ENCODE peak calls at places on chromosome 15, in eight cellular contexts. One of them, this sample, is unnamed.

GRCh38 chr15:75025102-75025501 is 1.7 kb downstream of the PPCDC start:
- DNase-seq in tibial artery: no peak
- DNase-seq in esophagus squamous epithelium: no peak
- DNase-seq in CD4-positive, alpha-beta T cell: no peak
- DNase-seq in lower lobe of right lung: no peak
- DNase-seq in ascending aorta: no peak
- DNase-seq in HCT116: no peak
- DNase-seq in adrenal gland: peak
- DNase-seq in this sample: no peak

GRCh38 chr15:57012557-57012956 is 94.1 kb downstream of the TCF12 start:
- DNase-seq in tibial artery: no peak
- DNase-seq in esophagus squamous epithelium: no peak
- DNase-seq in CD4-positive, alpha-beta T cell: no peak
- DNase-seq in lower lobe of right lung: no peak
- DNase-seq in ascending aorta: no peak
- DNase-seq in HCT116: no peak
- DNase-seq in adrenal gland: no peak
- DNase-seq in this sample: no peak

GRCh38 chr15:48182749-48183148 is 4.7 kb upstream of the MYEF2 start:
- DNase-seq in tibial artery: no peak
- DNase-seq in esophagus squamous epithelium: no peak
- DNase-seq in CD4-positive, alpha-beta T cell: no peak
- DNase-seq in lower lobe of right lung: no peak
- DNase-seq in ascending aorta: no peak
- DNase-seq in HCT116: no peak
- DNase-seq in adrenal gland: no peak
- DNase-seq in this sample: no peak

GRCh38 chr15:54082836-54083492 is 104.7 kb downstream of the UNC13C start:
- DNase-seq in tibial artery: no peak
- DNase-seq in esophagus squamous epithelium: no peak
- DNase-seq in CD4-positive, alpha-beta T cell: no peak
- DNase-seq in lower lobe of right lung: no peak
- DNase-seq in ascending aorta: no peak
- DNase-seq in HCT116: no peak
- DNase-seq in adrenal gland: no peak
- DNase-seq in this sample: no peak

GRCh38 chr15:44295909-44296420 is 7.4 kb downstream of the GOLM2 start:
- DNase-seq in tibial artery: no peak
- DNase-seq in esophagus squamous epithelium: no peak
- DNase-seq in CD4-positive, alpha-beta T cell: no peak
- DNase-seq in lower lobe of right lung: no peak
- DNase-seq in ascending aorta: no peak
- DNase-seq in HCT116: no peak
- DNase-seq in adrenal gland: no peak
- DNase-seq in this sample: no peak

GRCh38 chr15:67556964-67557570 is 14.6 kb downstream of the MAP2K5 start:
- DNase-seq in tibial artery: no peak
- DNase-seq in esophagus squamous epithelium: no peak
- DNase-seq in CD4-positive, alpha-beta T cell: no peak
- DNase-seq in lower lobe of right lung: no peak
- DNase-seq in ascending aorta: no peak
- DNase-seq in HCT116: no peak
- DNase-seq in adrenal gland: no peak
- DNase-seq in this sample: no peak

GRCh38 chr15:56879502-56879901 is 38.9 kb upstream of the TCF12 start:
- DNase-seq in tibial artery: no peak
- DNase-seq in esophagus squamous epithelium: no peak
- DNase-seq in CD4-positive, alpha-beta T cell: no peak
- DNase-seq in lower lobe of right lung: no peak
- DNase-seq in ascending aorta: no peak
- DNase-seq in HCT116: no peak
- DNase-seq in adrenal gland: no peak
- DNase-seq in this sample: no peak

GRCh38 chr15:38696120-38696727 is 131.6 kb upstream of the RASGRP1 start:
- DNase-seq in tibial artery: no peak
- DNase-seq in esophagus squamous epithelium: no peak
- DNase-seq in CD4-positive, alpha-beta T cell: peak
- DNase-seq in lower lobe of right lung: no peak
- DNase-seq in ascending aorta: no peak
- DNase-seq in HCT116: no peak
- DNase-seq in adrenal gland: no peak
- DNase-seq in this sample: no peak

GRCh38 chr15:40347559-40348470 is 3.0 kb upstream of the PHGR1 start:
- DNase-seq in tibial artery: no peak
- DNase-seq in esophagus squamous epithelium: no peak
- DNase-seq in CD4-positive, alpha-beta T cell: no peak
- DNase-seq in lower lobe of right lung: peak
- DNase-seq in ascending aorta: no peak
- DNase-seq in HCT116: no peak
- DNase-seq in adrenal gland: no peak
- DNase-seq in this sample: no peak

GRCh38 chr15:59255647-59256380 is 49.2 kb downstream of the LDHAL6B start:
- DNase-seq in tibial artery: no peak
- DNase-seq in esophagus squamous epithelium: no peak
- DNase-seq in CD4-positive, alpha-beta T cell: no peak
- DNase-seq in lower lobe of right lung: no peak
- DNase-seq in ascending aorta: no peak
- DNase-seq in HCT116: peak
- DNase-seq in adrenal gland: no peak
- DNase-seq in this sample: no peak

GRCh38 chr15:41796457-41796856 is 22.2 kb downstream of the MAPKBP1 start:
- DNase-seq in tibial artery: no peak
- DNase-seq in esophagus squamous epithelium: no peak
- DNase-seq in CD4-positive, alpha-beta T cell: no peak
- DNase-seq in lower lobe of right lung: no peak
- DNase-seq in ascending aorta: no peak
- DNase-seq in HCT116: no peak
- DNase-seq in adrenal gland: no peak
- DNase-seq in this sample: no peak

GRCh38 chr15:34855397-34855796 is 60.0 kb upstream of the ACTC1 start:
- DNase-seq in tibial artery: no peak
- DNase-seq in esophagus squamous epithelium: no peak
- DNase-seq in CD4-positive, alpha-beta T cell: no peak
- DNase-seq in lower lobe of right lung: no peak
- DNase-seq in ascending aorta: no peak
- DNase-seq in HCT116: no peak
- DNase-seq in adrenal gland: no peak
- DNase-seq in this sample: no peak

GRCh38 chr15:46089438-46090044 is 454.7 kb downstream of the SQOR start:
- DNase-seq in tibial artery: no peak
- DNase-seq in esophagus squamous epithelium: no peak
- DNase-seq in CD4-positive, alpha-beta T cell: no peak
- DNase-seq in lower lobe of right lung: no peak
- DNase-seq in ascending aorta: no peak
- DNase-seq in HCT116: no peak
- DNase-seq in adrenal gland: no peak
- DNase-seq in this sample: no peak

GRCh38 chr15:58473720-58474119 is 41.9 kb downstream of the LIPC start:
- DNase-seq in tibial artery: no peak
- DNase-seq in esophagus squamous epithelium: no peak
- DNase-seq in CD4-positive, alpha-beta T cell: no peak
- DNase-seq in lower lobe of right lung: no peak
- DNase-seq in ascending aorta: no peak
- DNase-seq in HCT116: no peak
- DNase-seq in adrenal gland: no peak
- DNase-seq in this sample: no peak

GRCh38 chr15:64029111-64029510 is 17.2 kb downstream of the DAPK2 start:
- DNase-seq in tibial artery: no peak
- DNase-seq in esophagus squamous epithelium: no peak
- DNase-seq in CD4-positive, alpha-beta T cell: no peak
- DNase-seq in lower lobe of right lung: no peak
- DNase-seq in ascending aorta: no peak
- DNase-seq in HCT116: no peak
- DNase-seq in adrenal gland: no peak
- DNase-seq in this sample: peak

GRCh38 chr15:27238209-27238608 is 267.2 kb downstream of the GABRG3 start:
- DNase-seq in tibial artery: no peak
- DNase-seq in esophagus squamous epithelium: no peak
- DNase-seq in CD4-positive, alpha-beta T cell: no peak
- DNase-seq in lower lobe of right lung: no peak
- DNase-seq in ascending aorta: no peak
- DNase-seq in HCT116: no peak
- DNase-seq in adrenal gland: no peak
- DNase-seq in this sample: no peak

GRCh38 chr15:81751321-81751720 is 294.5 kb downstream of the MEX3B start:
- DNase-seq in tibial artery: no peak
- DNase-seq in esophagus squamous epithelium: no peak
- DNase-seq in CD4-positive, alpha-beta T cell: no peak
- DNase-seq in lower lobe of right lung: no peak
- DNase-seq in ascending aorta: no peak
- DNase-seq in HCT116: no peak
- DNase-seq in adrenal gland: no peak
- DNase-seq in this sample: no peak

GRCh38 chr15:37015025-37015424 is 85.3 kb downstream of the MEIS2 start:
- DNase-seq in tibial artery: no peak
- DNase-seq in esophagus squamous epithelium: no peak
- DNase-seq in CD4-positive, alpha-beta T cell: no peak
- DNase-seq in lower lobe of right lung: no peak
- DNase-seq in ascending aorta: peak
- DNase-seq in HCT116: no peak
- DNase-seq in adrenal gland: peak
- DNase-seq in this sample: no peak

GRCh38 chr15:37014566-37014965 is 85.8 kb downstream of the MEIS2 start:
- DNase-seq in tibial artery: no peak
- DNase-seq in esophagus squamous epithelium: no peak
- DNase-seq in CD4-positive, alpha-beta T cell: no peak
- DNase-seq in lower lobe of right lung: no peak
- DNase-seq in ascending aorta: no peak
- DNase-seq in HCT116: no peak
- DNase-seq in adrenal gland: no peak
- DNase-seq in this sample: no peak

GRCh38 chr15:37017031-37017625 is 83.2 kb downstream of the MEIS2 start:
- DNase-seq in tibial artery: no peak
- DNase-seq in esophagus squamous epithelium: no peak
- DNase-seq in CD4-positive, alpha-beta T cell: no peak
- DNase-seq in lower lobe of right lung: no peak
- DNase-seq in ascending aorta: no peak
- DNase-seq in HCT116: no peak
- DNase-seq in adrenal gland: no peak
- DNase-seq in this sample: no peak

GRCh38 chr15:37015476-37015875 is 84.9 kb downstream of the MEIS2 start:
- DNase-seq in tibial artery: no peak
- DNase-seq in esophagus squamous epithelium: no peak
- DNase-seq in CD4-positive, alpha-beta T cell: no peak
- DNase-seq in lower lobe of right lung: no peak
- DNase-seq in ascending aorta: no peak
- DNase-seq in HCT116: no peak
- DNase-seq in adrenal gland: no peak
- DNase-seq in this sample: no peak

GRCh38 chr15:37016287-37016686 is 84.1 kb downstream of the MEIS2 start:
- DNase-seq in tibial artery: no peak
- DNase-seq in esophagus squamous epithelium: no peak
- DNase-seq in CD4-positive, alpha-beta T cell: no peak
- DNase-seq in lower lobe of right lung: no peak
- DNase-seq in ascending aorta: peak
- DNase-seq in HCT116: no peak
- DNase-seq in adrenal gland: peak
- DNase-seq in this sample: no peak
- H3K27ac ChIP-seq in tibial artery: peak
- H3K27ac ChIP-seq in esophagus squamous epithelium: peak
- H3K27ac ChIP-seq in CD4-positive, alpha-beta T cell: no peak
- H3K27ac ChIP-seq in lower lobe of right lung: no peak
- H3K27ac ChIP-seq in ascending aorta: peak
- H3K27ac ChIP-seq in HCT116: no peak
- H3K27ac ChIP-seq in adrenal gland: peak
- H3K27ac ChIP-seq in this sample: peak

GRCh38 chr15:85751731-85752421 is 42.8 kb downstream of the KLHL25 start:
- DNase-seq in tibial artery: no peak
- DNase-seq in esophagus squamous epithelium: no peak
- DNase-seq in CD4-positive, alpha-beta T cell: no peak
- DNase-seq in lower lobe of right lung: no peak
- DNase-seq in ascending aorta: peak
- DNase-seq in HCT116: no peak
- DNase-seq in adrenal gland: no peak
- DNase-seq in this sample: peak
- H3K27ac ChIP-seq in tibial artery: peak
- H3K27ac ChIP-seq in esophagus squamous epithelium: peak
- H3K27ac ChIP-seq in CD4-positive, alpha-beta T cell: no peak
- H3K27ac ChIP-seq in lower lobe of right lung: no peak
- H3K27ac ChIP-seq in ascending aorta: peak
- H3K27ac ChIP-seq in HCT116: no peak
- H3K27ac ChIP-seq in adrenal gland: no peak
- H3K27ac ChIP-seq in this sample: peak

DNA sequence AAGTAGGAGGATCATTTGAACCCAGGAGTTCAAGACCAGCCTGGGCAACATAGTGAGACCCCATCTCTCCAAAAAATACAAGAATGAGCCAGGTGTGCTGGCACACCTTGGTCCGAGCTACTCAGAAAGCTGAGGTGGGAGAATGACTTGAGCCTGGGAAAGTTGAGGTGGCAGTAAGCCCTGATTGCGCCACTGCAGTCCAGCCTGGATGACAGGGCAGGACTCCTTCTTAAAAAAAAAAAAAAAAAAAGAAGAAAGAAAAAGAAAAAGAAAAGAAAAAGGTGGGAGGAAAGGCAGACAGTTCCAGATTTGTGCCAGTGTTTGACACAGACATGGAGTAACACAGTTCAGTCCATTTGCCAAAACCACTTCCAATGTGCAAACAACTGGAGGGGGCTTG is 75.7 kb downstream of the ATP10A start:
- DNase-seq in tibial artery: no peak
- DNase-seq in esophagus squamous epithelium: no peak
- DNase-seq in CD4-positive, alpha-beta T cell: no peak
- DNase-seq in lower lobe of right lung: no peak
- DNase-seq in ascending aorta: no peak
- DNase-seq in HCT116: no peak
- DNase-seq in adrenal gland: no peak
- DNase-seq in this sample: no peak
- H3K27ac ChIP-seq in tibial artery: peak
- H3K27ac ChIP-seq in esophagus squamous epithelium: peak
- H3K27ac ChIP-seq in CD4-positive, alpha-beta T cell: no peak
- H3K27ac ChIP-seq in lower lobe of right lung: no peak
- H3K27ac ChIP-seq in ascending aorta: peak
- H3K27ac ChIP-seq in HCT116: no peak
- H3K27ac ChIP-seq in adrenal gland: no peak
- H3K27ac ChIP-seq in this sample: no peak

DNA sequence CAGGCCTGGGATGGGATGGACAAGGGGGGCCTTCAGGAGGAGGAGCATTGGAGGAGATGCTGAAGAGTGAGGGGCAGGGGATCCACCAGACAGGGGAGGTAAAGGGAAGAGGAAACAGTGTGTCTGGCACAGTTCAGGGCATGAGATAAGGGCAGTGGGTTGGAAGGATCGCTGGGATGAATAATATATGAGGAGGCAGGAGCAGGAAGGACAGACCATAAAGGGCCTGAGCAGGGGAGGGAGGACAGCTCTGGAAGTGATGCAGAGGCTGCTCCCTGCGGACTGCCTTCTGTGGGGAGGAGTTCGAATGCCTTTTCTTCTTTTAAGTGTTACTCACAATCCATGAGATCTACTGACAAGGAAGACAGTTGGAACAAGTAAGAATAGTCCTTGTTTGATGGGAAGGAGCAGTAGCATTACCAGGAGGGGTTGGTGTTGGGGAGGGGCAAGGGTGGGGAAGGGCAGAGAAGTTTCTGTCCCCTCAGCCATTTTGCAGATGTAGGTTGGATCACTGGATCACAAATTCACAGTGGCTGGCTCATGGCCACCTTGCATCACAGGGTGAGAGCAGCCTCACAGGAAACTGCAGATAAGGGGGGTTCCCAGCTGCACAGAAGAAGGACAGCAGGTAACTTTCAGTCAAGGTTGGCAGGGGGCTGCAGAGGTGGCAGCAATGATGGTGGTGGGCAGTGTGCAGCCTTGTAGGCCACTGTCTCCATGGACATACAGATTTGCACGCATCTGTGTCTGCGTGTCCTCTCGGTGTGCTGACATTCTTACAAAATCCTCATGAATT is 91.9 kb upstream of the SNRPN start:
- DNase-seq in tibial artery: no peak
- DNase-seq in esophagus squamous epithelium: no peak
- DNase-seq in CD4-positive, alpha-beta T cell: no peak
- DNase-seq in lower lobe of right lung: no peak
- DNase-seq in ascending aorta: peak
- DNase-seq in HCT116: no peak
- DNase-seq in adrenal gland: no peak
- DNase-seq in this sample: no peak
- H3K27ac ChIP-seq in tibial artery: peak
- H3K27ac ChIP-seq in esophagus squamous epithelium: no peak
- H3K27ac ChIP-seq in CD4-positive, alpha-beta T cell: no peak
- H3K27ac ChIP-seq in lower lobe of right lung: no peak
- H3K27ac ChIP-seq in ascending aorta: peak
- H3K27ac ChIP-seq in HCT116: no peak
- H3K27ac ChIP-seq in adrenal gland: no peak
- H3K27ac ChIP-seq in this sample: no peak

This sample was measured in dorsolateral prefrontal cortex.